ENCODE peak calls at places on chromosomes 12 and 14, in nine cellular contexts. D is stimulated activated CD8-positive, alpha-beta memory T cell treated with anti-CD3 and anti-CD28 coated beads, Interleukin-7, amount 100 ng/mL, for 48 hours; X is occipital lobe; I is endothelial cell; A is GDM1; Y is iris pigment epithelial cell; B is NCI-H1694; C is HEK293T; V is activated CD4-positive, alpha-beta T cell treated with anti-CD3 and anti-CD28 coated beads, Interleukin-2, amount 50 U/mL, for 4 hours. G is an unnamed sample.

GRCh38 chr14:35992816-35993511 is 166.8 kb downstream of the BRMS1L start:
- DNase-seq in B (no peak), D (no peak), X (no peak), C (no peak), Y (no peak), I (no peak), A (no peak), V (no peak), G (no peak)

GRCh38 chr14:89304972-89305703 is 111.9 kb downstream of the FOXN3 start:
- DNase-seq in D (no peak), Y (peak; percentile 78), I (no peak), B (no peak), C (no peak), V (no peak), A (no peak), X (no peak), G (peak; percentile 95)

GRCh38 chr12:25194211-25194610 is 749 bp downstream of the DNAI7 start:
- DNase-seq in I (no peak), D (no peak), B (no peak), Y (no peak), C (no peak), A (no peak), X (no peak), V (no peak), G (peak; percentile 10)

GRCh38 chr14:52891800-52892199 is 59.0 kb downstream of the FERMT2 start:
- DNase-seq in Y (no peak), D (no peak), X (no peak), I (no peak), B (no peak), V (no peak), A (no peak), C (no peak), G (no peak)

GRCh38 chr14:99034711-99035171 is 237.3 kb downstream of the BCL11B start:
- DNase-seq in C (no peak), V (no peak), D (no peak), B (no peak), A (no peak), X (no peak), I (no peak), Y (no peak), G (no peak)

GRCh38 chr12:111434680-111435338 is 29.1 kb downstream of the SH2B3 start:
- DNase-seq in D (peak; percentile 75), X (no peak), A (peak; percentile 78), V (peak; percentile 84), Y (peak; percentile 74), B (no peak), C (no peak), I (peak; percentile 3), G (peak; percentile 79)

GRCh38 chr14:24139272-24139934 is 2.0 kb downstream of the EMC9 start:
- DNase-seq in X (no peak), D (no peak), A (no peak), I (no peak), Y (no peak), B (no peak), V (no peak), C (no peak), G (no peak)

GRCh38 chr14:100147181-100147631 is 12.2 kb downstream of the DEGS2 start:
- DNase-seq in A (peak; percentile 39), V (peak; percentile 32), D (peak; percentile 29), B (no peak), I (no peak), Y (no peak), C (no peak), X (no peak), G (no peak)

GRCh38 chr12:94187351-94187750 is 39.0 kb downstream of the PLXNC1 start:
- DNase-seq in I (no peak), B (no peak), Y (no peak), V (no peak), C (no peak), D (no peak), X (no peak), A (no peak), G (no peak)

GRCh38 chr14:72766296-72766695 is 127.6 kb downstream of the DPF3 start:
- DNase-seq in Y (no peak), B (no peak), C (no peak), I (no peak), V (no peak), A (no peak), D (no peak), X (no peak), G (no peak)

GRCh38 chr14:87877877-87878276 is 115.1 kb downstream of the GALC start:
- DNase-seq in B (no peak), C (no peak), Y (no peak), A (no peak), V (no peak), D (no peak), I (no peak), X (no peak), G (no peak)

GRCh38 chr12:131242741-131243496 is 289.2 kb downstream of the ADGRD1 start:
- DNase-seq in V (no peak), D (no peak), Y (no peak), A (no peak), C (peak; percentile 67), B (no peak), I (peak; percentile 29), X (no peak), G (no peak)

GRCh38 chr14:68979722-68980552 is 835 bp upstream of the ACTN1 start:
- DNase-seq in D (no peak), V (no peak), B (no peak), I (peak; percentile 38), X (peak; percentile 25), Y (no peak), A (no peak), C (peak; percentile 43), G (peak; percentile 51)

GRCh38 chr12:48997719-48998496 is 1.3 kb downstream of the DDN start:
- DNase-seq in D (no peak), A (no peak), B (no peak), I (peak; percentile 43), Y (no peak), X (no peak), V (no peak), C (no peak), G (peak; percentile 29)

GRCh38 chr14:25887251-25887908 is 710.5 kb downstream of the NOVA1 start:
- DNase-seq in Y (peak; percentile 45), C (no peak), I (no peak), D (no peak), V (no peak), B (no peak), A (no peak), X (no peak), G (peak; percentile 29)

GRCh38 chr14:57486767-57487379 is 6.8 kb downstream of the CCDC198 start:
- DNase-seq in Y (peak; percentile 45), I (no peak), X (no peak), B (peak; percentile 81), A (no peak), V (no peak), D (no peak), C (peak; percentile 49), G (peak; percentile 51)

GRCh38 chr14:102825307-102826095 is 48.3 kb downstream of the TRAF3 start:
- DNase-seq in A (no peak), B (no peak), Y (no peak), C (no peak), I (no peak), X (no peak), D (no peak), V (no peak), G (no peak)

GRCh38 chr14:54730156-54730961 is 163.4 kb downstream of the SAMD4A start:
- DNase-seq in C (no peak), A (peak; percentile 68), X (no peak), V (no peak), Y (peak; percentile 81), I (no peak), D (no peak), B (no peak), G (peak; percentile 87)

GRCh38 chr14:93049867-93050331 is 65.8 kb downstream of the ITPK1 start:
- DNase-seq in X (no peak), A (no peak), Y (no peak), D (no peak), I (peak; percentile 47), C (no peak), V (no peak), B (no peak), G (no peak)

GRCh38 chr12:6644903-6645302 is 2.3 kb downstream of the ACRBP start:
- DNase-seq in I (peak; percentile 34), V (no peak), C (no peak), A (no peak), B (peak; percentile 12), D (no peak), X (peak; percentile 9), Y (no peak), G (no peak)

GRCh38 chr14:102999227-102999895 is 58.0 kb downstream of the CDC42BPB start:
- DNase-seq in Y (peak; percentile 35), V (no peak), B (no peak), X (no peak), I (no peak), D (no peak), C (no peak), A (no peak), G (no peak)

GRCh38 chr12:29239336-29239735 is 90.3 kb downstream of the FAR2 start:
- DNase-seq in I (no peak), A (no peak), C (no peak), V (no peak), B (no peak), Y (no peak), D (no peak), X (no peak), G (no peak)

GRCh38 chr14:100717371-100717770 is 9.3 kb upstream of the DLK1 start:
- DNase-seq in A (peak; percentile 78), Y (no peak), C (no peak), V (no peak), B (peak; percentile 76), X (no peak), I (no peak), D (no peak), G (no peak)

GRCh38 chr12:105330938-105331804 is 680 bp downstream of the C12orf75 start:
- DNase-seq in D (no peak), X (no peak), A (no peak), B (no peak), C (peak; percentile 28), Y (no peak), V (peak; percentile 15), I (peak; percentile 41), G (peak; percentile 39)

GRCh38 chr12:62519043-62519442 is 52.4 kb downstream of the MON2 start:
- DNase-seq in A (no peak), B (no peak), I (no peak), V (no peak), C (no peak), D (no peak), Y (no peak), X (no peak), G (no peak)

GRCh38 chr14:70036665-70037064 is 152.1 kb downstream of the SLC8A3 start:
- DNase-seq in X (no peak), D (no peak), C (peak; percentile 22), Y (peak; percentile 19), A (no peak), I (peak; percentile 24), B (peak; percentile 28), V (no peak), G (no peak)

GRCh38 chr14:92397140-92397815 is 74.3 kb downstream of the SLC24A4 start:
- DNase-seq in I (no peak), X (peak; percentile 61), Y (peak; percentile 57), A (no peak), V (no peak), C (no peak), D (no peak), B (peak; percentile 40), G (peak; percentile 59)

GRCh38 chr12:68159681-68160304 is at the start of gene IFNG:
- DNase-seq in Y (no peak), I (no peak), C (no peak), V (no peak), X (no peak), D (no peak), A (no peak), B (no peak), G (no peak)

GRCh38 chr12:20885552-20885951 is 75.0 kb downstream of the SLCO1B3 start:
- DNase-seq in I (no peak), Y (no peak), D (no peak), B (no peak), C (no peak), V (no peak), A (no peak), X (no peak), G (no peak)

GRCh38 chr14:50943943-50944646 is at the start of gene PYGL:
- DNase-seq in D (no peak), X (no peak), V (peak; percentile 11), C (peak; percentile 85), A (peak; percentile 74), Y (peak; percentile 72), B (no peak), I (peak; percentile 70), G (peak; percentile 78)

GRCh38 chr14:99441157-99441870 is 39.3 kb downstream of the SETD3 start:
- DNase-seq in Y (peak; percentile 27), D (no peak), X (no peak), V (no peak), A (no peak), I (peak; percentile 31), C (peak; percentile 21), B (no peak), G (peak; percentile 37)